ENCODE peak calls at places on chromosome 13, in eight cellular contexts. One of them, this sample, is unnamed. For H3K9me3, the result is how much of the 10 kb centered on the place peaks cover.

GRCh38 chr13:65026505-65026904 is 2203.6 kb downstream of the PCDH9 start:
- DNase-seq in fibroblast of lung: no peak
- DNase-seq in body of pancreas: no peak
- DNase-seq in thoracic aorta: no peak
- DNase-seq in GM23248: no peak
- DNase-seq in AG04450: no peak
- DNase-seq in Peyer's patch: no peak
- DNase-seq in CD4-positive, alpha-beta T cell: no peak
- DNase-seq in this sample: no peak

GRCh38 chr13:112761701-112762689 is 72.2 kb downstream of the ATP11A start:
- DNase-seq in fibroblast of lung: peak
- DNase-seq in body of pancreas: no peak
- DNase-seq in thoracic aorta: no peak
- DNase-seq in GM23248: no peak
- DNase-seq in AG04450: no peak
- DNase-seq in Peyer's patch: no peak
- DNase-seq in CD4-positive, alpha-beta T cell: no peak
- DNase-seq in this sample: peak

GRCh38 chr13:71625694-71626093 is 241.3 kb downstream of the DACH1 start:
- DNase-seq in fibroblast of lung: peak
- DNase-seq in body of pancreas: no peak
- DNase-seq in thoracic aorta: no peak
- DNase-seq in GM23248: no peak
- DNase-seq in AG04450: peak
- DNase-seq in Peyer's patch: no peak
- DNase-seq in CD4-positive, alpha-beta T cell: no peak
- DNase-seq in this sample: no peak

GRCh38 chr13:65460136-65460535 is 1770.0 kb downstream of the PCDH9 start:
- DNase-seq in fibroblast of lung: peak
- DNase-seq in body of pancreas: no peak
- DNase-seq in thoracic aorta: no peak
- DNase-seq in GM23248: no peak
- DNase-seq in AG04450: peak
- DNase-seq in Peyer's patch: no peak
- DNase-seq in CD4-positive, alpha-beta T cell: no peak
- DNase-seq in this sample: no peak

GRCh38 chr13:41652735-41653361 is 195.5 kb downstream of the RGCC start:
- DNase-seq in fibroblast of lung: peak
- DNase-seq in body of pancreas: peak
- DNase-seq in thoracic aorta: no peak
- DNase-seq in GM23248: peak
- DNase-seq in AG04450: peak
- DNase-seq in Peyer's patch: no peak
- DNase-seq in CD4-positive, alpha-beta T cell: peak
- DNase-seq in this sample: peak

GRCh38 chr13:29679357-29680050 is 84.0 kb upstream of the SLC7A1 start:
- DNase-seq in fibroblast of lung: no peak
- DNase-seq in body of pancreas: peak
- DNase-seq in thoracic aorta: no peak
- DNase-seq in GM23248: no peak
- DNase-seq in AG04450: no peak
- DNase-seq in Peyer's patch: peak
- DNase-seq in CD4-positive, alpha-beta T cell: no peak
- DNase-seq in this sample: no peak

GRCh38 chr13:94366677-94367076 is 112.8 kb downstream of the DCT start:
- DNase-seq in fibroblast of lung: no peak
- DNase-seq in body of pancreas: no peak
- DNase-seq in thoracic aorta: no peak
- DNase-seq in GM23248: no peak
- DNase-seq in AG04450: no peak
- DNase-seq in Peyer's patch: no peak
- DNase-seq in CD4-positive, alpha-beta T cell: no peak
- DNase-seq in this sample: no peak

GRCh38 chr13:36428083-36428482 is 4.2 kb upstream of the CCNA1 start:
- DNase-seq in fibroblast of lung: no peak
- DNase-seq in body of pancreas: no peak
- DNase-seq in thoracic aorta: no peak
- DNase-seq in GM23248: peak
- DNase-seq in AG04450: no peak
- DNase-seq in Peyer's patch: no peak
- DNase-seq in CD4-positive, alpha-beta T cell: no peak
- DNase-seq in this sample: peak

GRCh38 chr13:36453518-36453917 is 21.2 kb downstream of the CCNA1 start:
- DNase-seq in fibroblast of lung: no peak
- DNase-seq in body of pancreas: no peak
- DNase-seq in thoracic aorta: no peak
- DNase-seq in GM23248: peak
- DNase-seq in AG04450: no peak
- DNase-seq in Peyer's patch: no peak
- DNase-seq in CD4-positive, alpha-beta T cell: no peak
- DNase-seq in this sample: peak

GRCh38 chr13:85729296-85729695 is 69.9 kb downstream of the SLITRK6 start:
- DNase-seq in fibroblast of lung: peak
- DNase-seq in body of pancreas: no peak
- DNase-seq in thoracic aorta: no peak
- DNase-seq in GM23248: no peak
- DNase-seq in AG04450: peak
- DNase-seq in Peyer's patch: no peak
- DNase-seq in CD4-positive, alpha-beta T cell: no peak
- DNase-seq in this sample: peak

GRCh38 chr13:39306639-39307589 is 268.7 kb downstream of the NHLRC3 start:
- DNase-seq in fibroblast of lung: no peak
- DNase-seq in body of pancreas: no peak
- DNase-seq in thoracic aorta: no peak
- DNase-seq in GM23248: no peak
- DNase-seq in AG04450: no peak
- DNase-seq in Peyer's patch: no peak
- DNase-seq in CD4-positive, alpha-beta T cell: no peak
- DNase-seq in this sample: no peak

GRCh38 chr13:70191034-70191433 is 82.8 kb upstream of the KLHL1 start:
- DNase-seq in fibroblast of lung: no peak
- DNase-seq in body of pancreas: no peak
- DNase-seq in thoracic aorta: no peak
- DNase-seq in GM23248: no peak
- DNase-seq in AG04450: no peak
- DNase-seq in Peyer's patch: no peak
- DNase-seq in CD4-positive, alpha-beta T cell: no peak
- DNase-seq in this sample: no peak

DNA sequence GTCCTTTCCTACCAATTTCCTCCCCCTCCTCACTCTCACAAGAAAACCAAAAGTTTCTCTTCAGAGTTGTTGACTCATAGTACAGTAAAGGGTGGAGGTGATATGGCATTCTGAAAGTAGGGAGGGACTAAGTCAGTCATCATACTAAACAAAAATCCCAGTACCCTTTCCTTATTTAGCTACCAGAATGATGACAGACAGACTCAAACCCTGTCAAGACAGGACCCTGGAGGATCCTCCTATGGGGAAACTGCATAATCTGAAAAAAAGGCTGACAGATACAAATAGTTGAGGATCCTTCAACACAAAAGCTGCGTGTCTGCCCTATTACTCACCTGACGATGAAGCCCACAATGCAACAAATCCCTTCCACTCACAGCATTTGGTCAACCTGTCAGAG is 55.5 kb downstream of the CYSLTR2 start:
- DNase-seq in fibroblast of lung: no peak
- DNase-seq in body of pancreas: no peak
- DNase-seq in thoracic aorta: no peak
- DNase-seq in GM23248: no peak
- DNase-seq in AG04450: no peak
- DNase-seq in Peyer's patch: no peak
- DNase-seq in CD4-positive, alpha-beta T cell: no peak
- DNase-seq in this sample: no peak
- H3K9me3 ChIP-seq in fibroblast of lung: under half
- H3K9me3 ChIP-seq in body of pancreas: under half
- H3K9me3 ChIP-seq in thoracic aorta: under half
- H3K9me3 ChIP-seq in GM23248: under half
- H3K9me3 ChIP-seq in AG04450: under half
- H3K9me3 ChIP-seq in Peyer's patch: under half
- H3K9me3 ChIP-seq in CD4-positive, alpha-beta T cell: under half
- H3K9me3 ChIP-seq in this sample: under half

GRCh38 chr13:26998265-26998664 is 173.3 kb downstream of the USP12 start:
- DNase-seq in fibroblast of lung: no peak
- DNase-seq in body of pancreas: no peak
- DNase-seq in thoracic aorta: no peak
- DNase-seq in GM23248: no peak
- DNase-seq in AG04450: no peak
- DNase-seq in Peyer's patch: peak
- DNase-seq in CD4-positive, alpha-beta T cell: no peak
- DNase-seq in this sample: no peak
- H3K27ac ChIP-seq in fibroblast of lung: no peak
- H3K27ac ChIP-seq in body of pancreas: no peak
- H3K27ac ChIP-seq in thoracic aorta: no peak
- H3K27ac ChIP-seq in GM23248: no peak
- H3K27ac ChIP-seq in AG04450: no peak
- H3K27ac ChIP-seq in Peyer's patch: no peak
- H3K27ac ChIP-seq in CD4-positive, alpha-beta T cell: no peak
- H3K27ac ChIP-seq in this sample: no peak

GRCh38 chr13:98652721-98653470 is 76.0 kb upstream of the STK24 start:
- DNase-seq in fibroblast of lung: no peak
- DNase-seq in body of pancreas: no peak
- DNase-seq in thoracic aorta: no peak
- DNase-seq in GM23248: no peak
- DNase-seq in AG04450: no peak
- DNase-seq in Peyer's patch: no peak
- DNase-seq in CD4-positive, alpha-beta T cell: no peak
- DNase-seq in this sample: no peak

GRCh38 chr13:98653471-98653985 is 76.6 kb upstream of the STK24 start:
- DNase-seq in fibroblast of lung: peak
- DNase-seq in body of pancreas: peak
- DNase-seq in thoracic aorta: peak
- DNase-seq in GM23248: peak
- DNase-seq in AG04450: peak
- DNase-seq in Peyer's patch: peak
- DNase-seq in CD4-positive, alpha-beta T cell: peak
- DNase-seq in this sample: peak

GRCh38 chr13:98650376-98651107 is 73.6 kb upstream of the STK24 start:
- DNase-seq in fibroblast of lung: no peak
- DNase-seq in body of pancreas: peak
- DNase-seq in thoracic aorta: no peak
- DNase-seq in GM23248: no peak
- DNase-seq in AG04450: no peak
- DNase-seq in Peyer's patch: peak
- DNase-seq in CD4-positive, alpha-beta T cell: no peak
- DNase-seq in this sample: peak

GRCh38 chr13:98649861-98650260 is 73.0 kb upstream of the STK24 start:
- DNase-seq in fibroblast of lung: no peak
- DNase-seq in body of pancreas: no peak
- DNase-seq in thoracic aorta: no peak
- DNase-seq in GM23248: no peak
- DNase-seq in AG04450: no peak
- DNase-seq in Peyer's patch: no peak
- DNase-seq in CD4-positive, alpha-beta T cell: no peak
- DNase-seq in this sample: no peak

DNA sequence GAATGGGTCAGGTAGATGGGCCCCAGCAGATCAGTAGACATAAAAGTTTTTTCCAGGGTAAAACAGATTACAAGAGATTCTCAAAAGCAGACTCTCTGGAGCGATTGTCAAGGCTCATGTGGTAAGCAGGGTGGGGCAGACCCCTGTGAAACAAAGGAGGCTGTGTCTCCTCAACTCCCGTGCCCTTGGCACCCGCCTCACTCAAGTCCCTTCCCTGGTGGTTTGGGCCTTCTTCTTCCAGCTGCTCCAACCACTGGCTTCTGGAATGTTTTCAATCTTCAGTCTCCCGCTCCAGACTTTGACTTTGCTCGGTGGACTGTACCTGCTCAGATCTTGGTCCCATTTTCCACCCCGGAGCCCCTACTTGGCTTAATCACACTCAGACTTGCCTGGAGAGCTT is 74.8 kb upstream of the STK24 start:
- DNase-seq in fibroblast of lung: no peak
- DNase-seq in body of pancreas: no peak
- DNase-seq in thoracic aorta: no peak
- DNase-seq in GM23248: no peak
- DNase-seq in AG04450: no peak
- DNase-seq in Peyer's patch: no peak
- DNase-seq in CD4-positive, alpha-beta T cell: no peak
- DNase-seq in this sample: no peak
- H3K9me3 ChIP-seq in fibroblast of lung: under half
- H3K9me3 ChIP-seq in body of pancreas: under half
- H3K9me3 ChIP-seq in thoracic aorta: under half
- H3K9me3 ChIP-seq in GM23248: under half
- H3K9me3 ChIP-seq in AG04450: under half
- H3K9me3 ChIP-seq in Peyer's patch: under half
- H3K9me3 ChIP-seq in CD4-positive, alpha-beta T cell: under half
- H3K9me3 ChIP-seq in this sample: under half

GRCh38 chr13:77388944-77389616 is 62.2 kb upstream of the MYCBP2 start:
- DNase-seq in fibroblast of lung: no peak
- DNase-seq in body of pancreas: no peak
- DNase-seq in thoracic aorta: no peak
- DNase-seq in GM23248: peak
- DNase-seq in AG04450: no peak
- DNase-seq in Peyer's patch: no peak
- DNase-seq in CD4-positive, alpha-beta T cell: no peak
- DNase-seq in this sample: no peak

GRCh38 chr13:77386046-77386445 is 59.2 kb upstream of the MYCBP2 start:
- DNase-seq in fibroblast of lung: no peak
- DNase-seq in body of pancreas: no peak
- DNase-seq in thoracic aorta: no peak
- DNase-seq in GM23248: peak
- DNase-seq in AG04450: no peak
- DNase-seq in Peyer's patch: no peak
- DNase-seq in CD4-positive, alpha-beta T cell: no peak
- DNase-seq in this sample: no peak

GRCh38 chr13:77387607-77388200 is 60.8 kb upstream of the MYCBP2 start:
- DNase-seq in fibroblast of lung: no peak
- DNase-seq in body of pancreas: no peak
- DNase-seq in thoracic aorta: no peak
- DNase-seq in GM23248: peak
- DNase-seq in AG04450: no peak
- DNase-seq in Peyer's patch: no peak
- DNase-seq in CD4-positive, alpha-beta T cell: no peak
- DNase-seq in this sample: no peak

GRCh38 chr13:77384999-77385398 is 58.1 kb upstream of the MYCBP2 start:
- DNase-seq in fibroblast of lung: no peak
- DNase-seq in body of pancreas: no peak
- DNase-seq in thoracic aorta: no peak
- DNase-seq in GM23248: peak
- DNase-seq in AG04450: no peak
- DNase-seq in Peyer's patch: no peak
- DNase-seq in CD4-positive, alpha-beta T cell: no peak
- DNase-seq in this sample: peak

GRCh38 chr13:77386880-77387606 is 60.1 kb upstream of the MYCBP2 start:
- DNase-seq in fibroblast of lung: peak
- DNase-seq in body of pancreas: no peak
- DNase-seq in thoracic aorta: peak
- DNase-seq in GM23248: peak
- DNase-seq in AG04450: no peak
- DNase-seq in Peyer's patch: no peak
- DNase-seq in CD4-positive, alpha-beta T cell: no peak
- DNase-seq in this sample: peak
- H3K27ac ChIP-seq in fibroblast of lung: no peak
- H3K27ac ChIP-seq in body of pancreas: no peak
- H3K27ac ChIP-seq in thoracic aorta: peak
- H3K27ac ChIP-seq in GM23248: peak
- H3K27ac ChIP-seq in AG04450: no peak
- H3K27ac ChIP-seq in Peyer's patch: no peak
- H3K27ac ChIP-seq in CD4-positive, alpha-beta T cell: no peak
- H3K27ac ChIP-seq in this sample: no peak

GRCh38 chr13:63680704-63681103 is 2265.1 kb upstream of the PCDH20 start:
- DNase-seq in fibroblast of lung: no peak
- DNase-seq in body of pancreas: no peak
- DNase-seq in thoracic aorta: no peak
- DNase-seq in GM23248: no peak
- DNase-seq in AG04450: no peak
- DNase-seq in Peyer's patch: no peak
- DNase-seq in CD4-positive, alpha-beta T cell: no peak
- DNase-seq in this sample: no peak
- H3K9me3 ChIP-seq in fibroblast of lung: under half
- H3K9me3 ChIP-seq in body of pancreas: under half
- H3K9me3 ChIP-seq in thoracic aorta: under half
- H3K9me3 ChIP-seq in GM23248: under half
- H3K9me3 ChIP-seq in AG04450: under half
- H3K9me3 ChIP-seq in Peyer's patch: under half
- H3K9me3 ChIP-seq in CD4-positive, alpha-beta T cell: under half
- H3K9me3 ChIP-seq in this sample: under half

This sample was measured in trophoblast cell.